ENCODE peak calls at places on chromosomes 1 and 21, in eight cellular contexts. Q, X, G, Z, D, Y, L and U are unnamed samples.
A peak's percentile ranks its signal among the peaks of the same experiment; 100 is the strongest.

GRCh38 chr1:171999756-172000155 is 158.5 kb downstream of the DNM3 start:
- DNase-seq in Y (no peak), X (no peak), Q (no peak), L (no peak), D (no peak), G (no peak), Z (no peak), U (no peak)

GRCh38 chr1:45543599-45544417 is 6.8 kb upstream of the AKR1A1 start:
- DNase-seq in Y (peak; percentile 65), G (no peak), D (no peak), X (peak; percentile 61), Q (no peak), L (no peak), Z (peak; percentile 74), U (peak; percentile 78)

GRCh38 chr1:54401799-54402198 is 4.4 kb downstream of the SSBP3 start:
- DNase-seq in Y (no peak), G (no peak), Q (peak; percentile 71), D (no peak), X (no peak), L (no peak), Z (no peak), U (no peak)

GRCh38 chr1:107139833-107140702 is 771 bp upstream of the NTNG1 start:
- DNase-seq in L (peak; percentile 19), X (no peak), G (peak; percentile 72), Y (peak; percentile 13), Z (peak; percentile 35), Q (no peak), D (peak; percentile 33), U (peak; percentile 53)

GRCh38 chr1:93716974-93717373 is 35.3 kb upstream of the BCAR3 start:
- DNase-seq in D (no peak), X (no peak), Y (peak; percentile 12), Z (no peak), Q (no peak), L (peak; percentile 39), G (peak; percentile 63), U (no peak)

GRCh38 chr1:34781844-34782391 is 904 bp downstream of the GJB3 start:
- DNase-seq in L (no peak), G (peak; percentile 86), Y (no peak), Q (no peak), Z (no peak), D (peak; percentile 73), X (no peak), U (no peak)

GRCh38 chr1:20732588-20733360 is at the start of gene SH2D5:
- DNase-seq in X (peak; percentile 89), Q (peak; percentile 69), Y (peak; percentile 72), Z (no peak), G (peak; percentile 99), D (peak; percentile 84), L (peak; percentile 95), U (peak; percentile 83)

GRCh38 chr21:25842925-25843324 is 108.2 kb downstream of the GABPA start:
- DNase-seq in Q (no peak), Z (no peak), D (no peak), X (no peak), G (no peak), L (no peak), Y (no peak), U (no peak)

GRCh38 chr1:2250721-2251281 is 22.7 kb downstream of the SKI start:
- DNase-seq in G (no peak), Q (no peak), L (no peak), X (no peak), Y (no peak), D (peak; percentile 72), Z (peak; percentile 54), U (no peak)

GRCh38 chr21:15005391-15005790 is 59.4 kb downstream of the NRIP1 start:
- DNase-seq in Q (no peak), Y (no peak), G (no peak), L (no peak), X (no peak), Z (no peak), D (no peak), U (no peak)

GRCh38 chr1:20028125-20028524 is 41.9 kb upstream of the PLA2G5 start:
- DNase-seq in Q (no peak), L (no peak), Z (peak; percentile 57), D (no peak), X (no peak), Y (no peak), G (no peak), U (no peak)

GRCh38 chr1:176066709-176067108 is 140.4 kb downstream of the COP1 start:
- DNase-seq in X (no peak), L (no peak), Y (no peak), Q (no peak), G (no peak), Z (no peak), D (no peak), U (no peak)

GRCh38 chr1:76219589-76219914 is 145.0 kb downstream of the ST6GALNAC3 start:
- DNase-seq in D (no peak), L (no peak), X (no peak), Z (no peak), G (no peak), Y (no peak), Q (no peak), U (no peak)